ENCODE peak calls at places on chromosomes 11 and 22, in four cellular contexts. K is COR-L47, U is A172, P is fibroblast of lung. F is an unnamed sample.

GRCh38 chr11:126383301-126384052 is 28.0 kb downstream of the ST3GAL4 start:
- DNase-seq in K (no peak), U (no peak), P (no peak), F (no peak)

GRCh38 chr11:62124186-62125113 is 639 bp downstream of the INCENP start:
- DNase-seq in K (peak; percentile 34), U (peak; percentile 33), P (peak; percentile 56), F (no peak)

GRCh38 chr22:49522582-49523373 is 304.9 kb downstream of the BRD1 start:
- DNase-seq in K (no peak), U (no peak), P (no peak), F (no peak)

GRCh38 chr11:77467993-77468392 is 5.9 kb downstream of the PAK1 start:
- DNase-seq in K (no peak), U (no peak), P (no peak), F (no peak)

GRCh38 chr11:1100417-1101245 is 26.0 kb downstream of the MUC2 start:
- DNase-seq in K (no peak), U (no peak), P (no peak), F (no peak)

GRCh38 chr11:66011785-66012303 is at the start of gene CST6:
- DNase-seq in K (no peak), U (no peak), P (no peak), F (no peak)

GRCh38 chr11:68962527-68963250 is 18.1 kb downstream of the MRGPRD start:
- DNase-seq in K (no peak), U (no peak), P (no peak), F (no peak)

GRCh38 chr22:40215266-40215665 is 37.5 kb downstream of the TNRC6B start:
- DNase-seq in K (no peak), U (no peak), P (no peak), F (no peak)

GRCh38 chr22:29784451-29785361 is 17.5 kb downstream of the UQCR10 start:
- DNase-seq in K (no peak), U (no peak), P (peak; percentile 38), F (no peak)

GRCh38 chr11:12841946-12842630 is 167.0 kb upstream of the RASSF10 start:
- DNase-seq in K (peak; percentile 81), U (peak; percentile 78), P (peak; percentile 92), F (no peak)

GRCh38 chr11:76291576-76292526 is 85.5 kb upstream of the WNT11 start:
- DNase-seq in K (peak; percentile 77), U (peak; percentile 31), P (no peak), F (no peak)

GRCh38 chr11:107385361-107385982 is 72.2 kb downstream of the CWF19L2 start:
- DNase-seq in K (no peak), U (no peak), P (peak; percentile 20), F (no peak)

GRCh38 chr11:119479685-119480275 is 56.8 kb upstream of the THY1 start:
- DNase-seq in K (no peak), U (no peak), P (peak; percentile 50), F (no peak)

GRCh38 chr11:60776167-60776566 is 9.0 kb upstream of the MS4A10 start:
- DNase-seq in K (no peak), U (no peak), P (no peak), F (no peak)

GRCh38 chr11:13030857-13031256 is 21.7 kb downstream of the RASSF10 start:
- DNase-seq in K (no peak), U (no peak), P (no peak), F (no peak)

GRCh38 chr22:43222281-43222680 is 35.3 kb upstream of the TTLL12 start:
- DNase-seq in K (no peak), U (no peak), P (no peak), F (no peak)

GRCh38 chr22:47629273-47629711 is 866.8 kb downstream of the TBC1D22A start:
- DNase-seq in K (no peak), U (no peak), P (no peak), F (no peak)

GRCh38 chr22:19419086-19419463 is 12.5 kb downstream of the HIRA start:
- DNase-seq in K (no peak), U (no peak), P (no peak), F (no peak)

GRCh38 chr22:45318168-45318557 is 8.4 kb downstream of the FAM118A start:
- DNase-seq in K (peak; percentile 88), U (peak; percentile 76), P (peak; percentile 93), F (no peak)

GRCh38 chr11:70526116-70527045 is 128.1 kb downstream of the CTTN start:
- DNase-seq in K (no peak), U (no peak), P (no peak), F (no peak)

GRCh38 chr22:20578707-20579106 is 71.3 kb downstream of the MED15 start:
- DNase-seq in K (no peak), U (no peak), P (no peak), F (no peak)

GRCh38 chr11:133833899-133834296 is 11.4 kb downstream of the SPATA19 start:
- DNase-seq in K (no peak), U (no peak), P (no peak), F (no peak)

GRCh38 chr11:59267196-59267595 is 54.5 kb upstream of the MPEG1 start:
- DNase-seq in K (no peak), U (no peak), P (no peak), F (no peak)

GRCh38 chr11:122733301-122733686 is 77.8 kb downstream of the UBASH3B start:
- DNase-seq in K (peak; percentile 91), U (no peak), P (peak; percentile 77), F (no peak)

GRCh38 chr22:46352691-46353386 is 17.3 kb downstream of the TRMU start:
- DNase-seq in K (peak; percentile 35), U (peak; percentile 79), P (peak; percentile 58), F (no peak)

GRCh38 chr11:940496-941135 is 14.9 kb downstream of the AP2A2 start:
- DNase-seq in K (peak; percentile 55), U (no peak), P (no peak), F (no peak)

GRCh38 chr22:28180804-28181203 is 261.7 kb upstream of the PITPNB start:
- DNase-seq in K (no peak), U (no peak), P (peak; percentile 7), F (no peak)

GRCh38 chr11:87281496-87281895 is 243.8 kb downstream of the TMEM135 start:
- DNase-seq in K (no peak), U (no peak), P (no peak), F (no peak)

GRCh38 chr11:60504219-60504618 is 11.0 kb upstream of the MS4A13 start:
- DNase-seq in K (no peak), U (no peak), P (no peak), F (no peak)

GRCh38 chr22:45154383-45154782 is 9.3 kb upstream of the NUP50 start:
- DNase-seq in K (no peak), U (peak; percentile 41), P (peak; percentile 65), F (no peak)

GRCh38 chr22:46652081-46652929 is 32.1 kb downstream of the GRAMD4 start:
- DNase-seq in K (no peak), U (no peak), P (peak; percentile 22), F (no peak)

GRCh38 chr22:36541831-36542391 is 12.9 kb upstream of the EIF3D start:
- DNase-seq in K (no peak), U (peak; percentile 92), P (peak; percentile 97), F (no peak)

GRCh38 chr11:131674051-131674755 is 303.8 kb downstream of the NTM start:
- DNase-seq in K (peak; percentile 17), U (peak; percentile 54), P (peak; percentile 92), F (peak; percentile 74)

GRCh38 chr11:17711836-17712235 is 7.5 kb upstream of the MYOD1 start:
- DNase-seq in K (no peak), U (no peak), P (no peak), F (no peak)

GRCh38 chr11:44334356-44335004 is 24.5 kb upstream of the ALX4 start:
- DNase-seq in K (no peak), U (no peak), P (no peak), F (no peak)

GRCh38 chr11:113253406-113253805 is 61.0 kb upstream of the TTC12 start:
- DNase-seq in K (no peak), U (no peak), P (no peak), F (no peak)

GRCh38 chr11:103530257-103530656 is 421.0 kb downstream of the DYNC2H1 start:
- DNase-seq in K (no peak), U (peak; percentile 38), P (peak; percentile 54), F (no peak)

GRCh38 chr11:64296830-64297721 is 3.1 kb upstream of the CATSPERZ start:
- DNase-seq in K (no peak), U (no peak), P (no peak), F (no peak)

GRCh38 chr11:121889931-121890330 is 226.1 kb downstream of the BLID start:
- DNase-seq in K (no peak), U (no peak), P (peak; percentile 80), F (no peak)